ENCODE peak calls at places on chromosomes 11 and 22, in five cellular contexts. One of them, this sample, is unnamed.

GRCh38 chr11:35330924-35331323 is 88.4 kb downstream of the SLC1A2 start:
- DNase-seq in gastrocnemius medialis: no peak
- DNase-seq in A673: no peak
- DNase-seq in prostate gland: no peak
- DNase-seq in stomach: no peak
- DNase-seq in this sample: no peak

GRCh38 chr22:37018815-37019308 is 385 bp downstream of the TST start:
- DNase-seq in gastrocnemius medialis: peak; percentile 24
- DNase-seq in A673: peak; percentile 59
- DNase-seq in prostate gland: peak; percentile 54
- DNase-seq in stomach: peak; percentile 67
- DNase-seq in this sample: peak; percentile 74

GRCh38 chr22:27397036-27397947 is 404.3 kb downstream of the MN1 start:
- DNase-seq in gastrocnemius medialis: no peak
- DNase-seq in A673: no peak
- DNase-seq in prostate gland: no peak
- DNase-seq in stomach: no peak
- DNase-seq in this sample: no peak

GRCh38 chr11:34316347-34317037 is 41.3 kb downstream of the ABTB2 start:
- DNase-seq in gastrocnemius medialis: no peak
- DNase-seq in A673: no peak
- DNase-seq in prostate gland: no peak
- DNase-seq in stomach: no peak
- DNase-seq in this sample: no peak

GRCh38 chr11:72844356-72844755 is 30.1 kb downstream of the ATG16L2 start:
- DNase-seq in gastrocnemius medialis: no peak
- DNase-seq in A673: no peak
- DNase-seq in prostate gland: no peak
- DNase-seq in stomach: no peak
- DNase-seq in this sample: no peak

GRCh38 chr11:117076941-117077659 is 21.1 kb downstream of the SIK3 start:
- DNase-seq in gastrocnemius medialis: no peak
- DNase-seq in A673: no peak
- DNase-seq in prostate gland: no peak
- DNase-seq in stomach: no peak
- DNase-seq in this sample: no peak

GRCh38 chr11:97454988-97455387 is 1065.2 kb downstream of the JRKL start:
- DNase-seq in gastrocnemius medialis: no peak
- DNase-seq in A673: peak; percentile 23
- DNase-seq in prostate gland: no peak
- DNase-seq in stomach: no peak
- DNase-seq in this sample: no peak

GRCh38 chr11:8093931-8094575 is 13.0 kb downstream of the TUB start:
- DNase-seq in gastrocnemius medialis: no peak
- DNase-seq in A673: no peak
- DNase-seq in prostate gland: no peak
- DNase-seq in stomach: peak; percentile 15
- DNase-seq in this sample: no peak

GRCh38 chr11:117387992-117388765 is 60.5 kb downstream of the CEP164 start:
- DNase-seq in gastrocnemius medialis: no peak
- DNase-seq in A673: no peak
- DNase-seq in prostate gland: no peak
- DNase-seq in stomach: no peak
- DNase-seq in this sample: no peak

GRCh38 chr11:19664896-19665548 is 47.6 kb upstream of the NAV2 start:
- DNase-seq in gastrocnemius medialis: no peak
- DNase-seq in A673: no peak
- DNase-seq in prostate gland: no peak
- DNase-seq in stomach: no peak
- DNase-seq in this sample: peak; percentile 63

GRCh38 chr11:65810046-65810868 is 23.4 kb downstream of the OVOL1 start:
- DNase-seq in gastrocnemius medialis: no peak
- DNase-seq in A673: no peak
- DNase-seq in prostate gland: no peak
- DNase-seq in stomach: no peak
- DNase-seq in this sample: no peak

GRCh38 chr11:73240190-73240781 is 22.2 kb downstream of the P2RY2 start:
- DNase-seq in gastrocnemius medialis: peak; percentile 77
- DNase-seq in A673: no peak
- DNase-seq in prostate gland: no peak
- DNase-seq in stomach: no peak
- DNase-seq in this sample: no peak

GRCh38 chr22:44618400-44618799 is 83.6 kb upstream of the PRR5 start:
- DNase-seq in gastrocnemius medialis: no peak
- DNase-seq in A673: no peak
- DNase-seq in prostate gland: no peak
- DNase-seq in stomach: no peak
- DNase-seq in this sample: no peak

GRCh38 chr11:47991266-47991830 is 11.0 kb downstream of the PTPRJ start:
- DNase-seq in gastrocnemius medialis: peak; percentile 65
- DNase-seq in A673: no peak
- DNase-seq in prostate gland: peak; percentile 44
- DNase-seq in stomach: peak; percentile 64
- DNase-seq in this sample: peak; percentile 66

GRCh38 chr11:43921561-43922294 is 20.7 kb upstream of the C11orf96 start:
- DNase-seq in gastrocnemius medialis: no peak
- DNase-seq in A673: no peak
- DNase-seq in prostate gland: no peak
- DNase-seq in stomach: no peak
- DNase-seq in this sample: peak; percentile 75
- H3K27ac ChIP-seq in gastrocnemius medialis: peak overlapping the region; percentile 71
- H3K27ac ChIP-seq in A673: no peak overlapping the region
- H3K27ac ChIP-seq in prostate gland: peak overlapping the region; percentile 44
- H3K27ac ChIP-seq in stomach: peak overlapping the region; percentile 88
- H3K27ac ChIP-seq in this sample: peak overlapping the region; percentile 70

GRCh38 chr22:32219030-32219429 is 14.2 kb upstream of the RFPL2 start:
- DNase-seq in gastrocnemius medialis: no peak
- DNase-seq in A673: no peak
- DNase-seq in prostate gland: no peak
- DNase-seq in stomach: no peak
- DNase-seq in this sample: no peak
- H3K27me3 ChIP-seq in gastrocnemius medialis: no peaks in the 10 kb centered on the region
- H3K27me3 ChIP-seq in A673: no peaks in the 10 kb centered on the region
- H3K27me3 ChIP-seq in prostate gland: no peaks in the 10 kb centered on the region
- H3K27me3 ChIP-seq in stomach: no peaks in the 10 kb centered on the region
- H3K27me3 ChIP-seq in this sample: no peaks in the 10 kb centered on the region

DNA sequence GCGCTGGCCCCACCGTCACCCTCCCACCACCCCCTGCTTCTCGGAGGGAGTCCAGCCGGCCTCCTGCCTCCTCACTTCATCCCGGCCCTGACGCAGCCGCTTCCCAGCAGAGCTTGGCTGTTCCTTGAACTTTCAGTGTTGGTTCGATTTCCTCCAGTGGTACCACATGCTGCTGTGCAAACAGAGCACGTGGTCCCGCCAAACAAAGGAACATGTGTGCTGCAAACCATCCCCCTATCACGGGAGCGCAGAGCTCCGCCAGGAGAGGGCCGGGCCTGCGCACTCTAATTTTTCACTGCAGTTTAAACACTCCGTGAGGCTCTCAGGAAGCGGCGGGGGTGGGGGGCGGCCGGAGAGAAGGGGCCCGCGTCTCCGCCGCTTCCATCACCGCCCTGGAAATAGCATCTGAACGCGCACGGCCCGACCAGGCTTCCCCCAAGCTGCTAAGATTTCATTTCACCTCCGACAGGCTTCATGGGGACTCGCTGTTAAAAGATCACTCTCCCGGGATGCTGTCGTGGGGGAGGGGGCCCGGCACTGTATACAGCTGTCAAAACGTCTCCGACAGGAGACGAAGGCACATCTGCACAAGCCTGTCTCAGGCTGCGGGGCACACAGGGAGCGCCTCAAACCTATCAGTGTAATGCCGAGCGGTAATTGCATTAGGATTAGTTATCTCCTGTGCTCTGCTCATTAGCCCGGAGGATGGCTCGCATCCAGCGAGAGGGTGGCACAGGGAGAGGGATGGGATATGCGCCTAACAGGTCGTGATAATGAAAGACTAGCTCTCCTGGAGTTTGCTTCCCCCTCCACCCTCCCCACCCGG is 269.9 kb upstream of the SORL1-AS1 start:
- DNase-seq in gastrocnemius medialis: peak; percentile 43
- DNase-seq in A673: peak; percentile 95
- DNase-seq in prostate gland: peak; percentile 42
- DNase-seq in stomach: peak; percentile 40
- DNase-seq in this sample: peak; percentile 63
- TF ChIP-seq CTCF in gastrocnemius medialis: no peak
- TF ChIP-seq CTCF in A673: no peak
- TF ChIP-seq CTCF in prostate gland: no peak
- TF ChIP-seq CTCF in stomach: no peak
- TF ChIP-seq CTCF in this sample: no peak

DNA sequence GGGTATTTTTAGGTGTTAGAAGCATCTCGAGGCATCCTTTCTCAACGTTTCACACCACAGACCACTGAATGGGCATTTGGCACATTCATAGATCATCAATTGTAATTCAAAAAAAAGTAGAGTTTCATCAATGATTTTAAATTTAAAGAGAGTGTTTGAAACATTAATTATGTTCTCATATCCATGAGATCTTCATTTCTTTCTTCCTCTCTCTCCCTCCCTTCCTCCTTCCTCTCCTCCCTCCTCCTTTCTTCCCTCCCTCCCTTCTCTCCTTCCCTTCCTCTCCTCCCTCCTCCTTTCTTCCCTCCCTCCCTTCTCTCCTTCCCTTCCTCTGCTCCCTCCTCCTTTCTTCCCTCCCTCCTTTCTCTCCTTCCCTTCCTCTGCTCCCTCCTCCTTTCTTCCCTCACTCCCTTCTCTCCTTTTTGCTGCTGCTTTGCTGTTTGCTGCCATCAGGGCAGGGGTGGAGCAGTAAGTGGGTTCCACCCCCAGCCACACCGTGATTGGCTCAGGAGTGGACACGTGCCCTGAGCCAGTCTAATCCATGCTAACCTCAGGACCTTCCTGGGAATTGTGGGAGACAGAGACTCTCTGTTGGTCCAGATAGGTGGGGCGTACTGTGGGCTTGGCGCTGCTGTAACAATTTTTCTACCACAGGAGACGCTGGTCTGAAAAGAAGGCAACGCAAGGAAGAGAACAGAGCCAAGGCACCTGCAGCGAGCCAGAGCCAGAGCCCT is 33.8 kb upstream of the APOBEC3A start:
- DNase-seq in gastrocnemius medialis: peak; percentile 55
- DNase-seq in A673: peak; percentile 93
- DNase-seq in prostate gland: peak; percentile 52
- DNase-seq in stomach: peak; percentile 80
- DNase-seq in this sample: peak; percentile 88
- H3K27ac ChIP-seq in gastrocnemius medialis: peak overlapping the region; percentile 83
- H3K27ac ChIP-seq in A673: peak overlapping the region; percentile 57
- H3K27ac ChIP-seq in prostate gland: peak overlapping the region; percentile 72
- H3K27ac ChIP-seq in stomach: peak overlapping the region; percentile 91
- H3K27ac ChIP-seq in this sample: peak overlapping the region; percentile 65

DNA sequence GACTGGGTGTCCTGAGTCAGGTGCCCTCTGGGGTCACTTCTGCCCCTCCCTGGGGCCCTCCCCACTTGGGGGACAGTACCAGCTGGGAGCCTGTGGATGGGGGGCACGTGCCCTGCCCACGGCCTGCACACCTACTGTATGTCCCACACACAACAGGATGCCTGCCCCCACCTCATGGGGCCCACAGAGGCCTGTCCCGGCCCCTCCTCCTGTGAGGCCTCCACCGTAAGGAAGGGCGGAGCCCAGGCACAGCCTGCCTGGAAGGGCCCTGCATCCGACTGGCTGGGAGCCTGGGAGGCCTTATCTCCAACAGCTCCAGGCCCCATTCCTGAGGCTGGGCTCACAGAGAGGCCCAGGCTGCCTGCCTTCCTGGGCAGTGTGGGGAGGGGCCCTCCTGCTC is 47.8 kb downstream of the BRSK2 start:
- DNase-seq in gastrocnemius medialis: no peak
- DNase-seq in A673: peak; percentile 7
- DNase-seq in prostate gland: no peak
- DNase-seq in stomach: peak; percentile 83
- DNase-seq in this sample: no peak
- H3K27me3 ChIP-seq in gastrocnemius medialis: no peaks in the 10 kb centered on the region
- H3K27me3 ChIP-seq in A673: no peaks in the 10 kb centered on the region
- H3K27me3 ChIP-seq in prostate gland: no peaks in the 10 kb centered on the region
- H3K27me3 ChIP-seq in stomach: peaks cover 85% of the 10 kb centered on the region
- H3K27me3 ChIP-seq in this sample: no peaks in the 10 kb centered on the region

GRCh38 chr22:50267591-50268390 is 2.4 kb downstream of the MAPK11 start:
- DNase-seq in gastrocnemius medialis: peak; percentile 81
- DNase-seq in A673: peak; percentile 75
- DNase-seq in prostate gland: peak; percentile 82
- DNase-seq in stomach: peak; percentile 72
- DNase-seq in this sample: no peak
- TF ChIP-seq CTCF in gastrocnemius medialis: peak; percentile 68
- TF ChIP-seq CTCF in A673: peak; percentile 45
- TF ChIP-seq CTCF in prostate gland: no peak
- TF ChIP-seq CTCF in stomach: no peak
- TF ChIP-seq CTCF in this sample: no peak

GRCh38 chr11:119629834-119630624 is 99.0 kb downstream of the NECTIN1 start:
- DNase-seq in gastrocnemius medialis: no peak
- DNase-seq in A673: no peak
- DNase-seq in prostate gland: no peak
- DNase-seq in stomach: no peak
- DNase-seq in this sample: no peak

GRCh38 chr11:119626197-119626909 is 102.6 kb downstream of the NECTIN1 start:
- DNase-seq in gastrocnemius medialis: no peak
- DNase-seq in A673: no peak
- DNase-seq in prostate gland: no peak
- DNase-seq in stomach: no peak
- DNase-seq in this sample: no peak

GRCh38 chr11:119626910-119627305 is 102.1 kb downstream of the NECTIN1 start:
- DNase-seq in gastrocnemius medialis: no peak
- DNase-seq in A673: no peak
- DNase-seq in prostate gland: no peak
- DNase-seq in stomach: no peak
- DNase-seq in this sample: peak; percentile 90

GRCh38 chr11:119625206-119625988 is 103.6 kb downstream of the NECTIN1 start:
- DNase-seq in gastrocnemius medialis: no peak
- DNase-seq in A673: no peak
- DNase-seq in prostate gland: no peak
- DNase-seq in stomach: no peak
- DNase-seq in this sample: no peak

DNA sequence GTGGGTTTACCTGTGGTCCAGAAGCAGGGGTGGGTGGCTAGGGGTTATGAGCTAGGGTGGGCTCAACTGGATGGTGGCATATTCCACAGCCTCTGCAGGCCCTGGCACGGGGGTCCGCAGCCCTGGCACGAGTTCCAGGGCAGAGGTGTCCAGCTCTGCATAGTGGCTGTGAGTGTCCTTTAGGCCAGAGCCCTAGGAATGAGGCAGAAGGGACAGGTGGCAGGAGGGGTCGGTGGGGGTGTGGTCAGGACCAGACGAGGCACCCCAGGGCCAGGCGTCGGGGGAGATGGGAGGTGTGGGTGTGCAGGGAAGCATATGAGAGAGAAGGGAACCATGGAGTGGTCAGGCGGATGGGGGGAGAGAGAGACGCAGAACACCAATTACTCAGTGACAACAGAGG is 99.9 kb downstream of the NECTIN1 start:
- DNase-seq in gastrocnemius medialis: no peak
- DNase-seq in A673: no peak
- DNase-seq in prostate gland: no peak
- DNase-seq in stomach: no peak
- DNase-seq in this sample: no peak
- H3K27ac ChIP-seq in gastrocnemius medialis: no peak overlapping the region
- H3K27ac ChIP-seq in A673: no peak overlapping the region
- H3K27ac ChIP-seq in prostate gland: no peak overlapping the region
- H3K27ac ChIP-seq in stomach: no peak overlapping the region
- H3K27ac ChIP-seq in this sample: no peak overlapping the region